ENCODE peak calls at places on chromosomes 16 and 17, in five cellular contexts. W is tibial nerve, J is BE2C, E is lower leg skin, X is HCT116. D is an unnamed sample.

GRCh38 chr16:82924075-82924854 is 297.5 kb downstream of the CDH13 start:
- DNase-seq in W (no peak), J (no peak), E (no peak), X (no peak), D (no peak)

GRCh38 chr17:33786478-33786877 is 468.6 kb upstream of the CCL2 start:
- DNase-seq in W (no peak), J (no peak), E (no peak), X (no peak), D (no peak)

GRCh38 chr16:263944-264343 is 11.8 kb downstream of the RGS11 start:
- DNase-seq in W (no peak), J (no peak), E (no peak), X (no peak), D (no peak)

GRCh38 chr16:10976663-10977062 is 32.3 kb downstream of the CLEC16A start:
- DNase-seq in W (no peak), J (peak), E (no peak), X (no peak), D (no peak)

GRCh38 chr17:28497931-28498330 is 8.2 kb upstream of the FOXN1 start:
- DNase-seq in W (no peak), J (no peak), E (no peak), X (no peak), D (no peak)

GRCh38 chr17:74147966-74148365 is 55.5 kb upstream of the RPL38 start:
- DNase-seq in W (no peak), J (no peak), E (no peak), X (no peak), D (no peak)

GRCh38 chr17:43935926-43936261 is 6.4 kb downstream of the PPY start:
- DNase-seq in W (no peak), J (no peak), E (no peak), X (no peak), D (no peak)

GRCh38 chr16:87484487-87485331 is 8.1 kb downstream of the ZCCHC14 start:
- DNase-seq in W (no peak), J (no peak), E (no peak), X (no peak), D (no peak)

GRCh38 chr16:77788196-77789084 is at the start of gene VAT1L:
- DNase-seq in W (no peak), J (peak), E (no peak), X (no peak), D (no peak)

DNA sequence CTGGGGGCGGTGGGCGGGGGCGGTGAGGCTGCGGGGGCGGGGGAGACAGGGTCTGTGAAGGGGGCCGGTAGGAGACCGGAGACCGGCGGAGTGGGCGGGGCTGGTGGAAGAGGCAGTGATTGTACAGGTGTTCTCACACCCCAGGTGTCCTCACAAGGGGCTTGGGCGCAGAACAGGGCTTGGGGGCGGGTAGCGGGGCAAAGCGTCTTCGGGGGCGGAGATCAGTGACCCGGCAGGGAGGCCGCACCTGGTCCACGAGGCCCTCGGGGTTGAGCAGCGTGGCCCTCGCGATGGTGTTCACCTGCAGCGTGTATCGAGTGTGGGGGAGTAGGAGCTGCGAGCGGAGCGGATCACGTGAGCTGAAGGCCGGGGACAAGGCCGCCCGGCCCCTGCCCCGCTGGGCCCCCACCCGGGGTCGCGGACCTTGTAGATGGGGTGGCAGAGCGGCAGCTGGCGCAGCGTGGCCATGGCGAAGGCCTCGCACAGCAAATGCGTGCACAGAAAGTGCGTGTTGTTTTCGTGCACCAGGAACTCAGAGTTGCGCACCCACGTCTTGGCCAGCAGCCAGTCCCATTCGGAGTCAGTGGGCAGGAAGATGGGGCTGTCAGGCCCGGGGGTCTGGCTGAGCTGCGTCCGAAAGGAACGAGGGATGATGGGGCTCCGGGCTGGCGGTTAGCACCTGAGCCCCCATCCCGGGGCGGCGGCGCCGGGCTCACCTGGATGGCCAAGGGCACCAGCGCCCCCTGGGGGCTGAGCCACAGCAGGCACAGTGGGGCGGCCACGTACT is 8.5 kb downstream of the ALOXE3 start:
- DNase-seq in W (no peak), J (peak), E (peak), X (no peak), D (no peak)
- H3K4me3 ChIP-seq in W (peak), J (peak), E (no peak), X (no peak), D (no peak)

DNA sequence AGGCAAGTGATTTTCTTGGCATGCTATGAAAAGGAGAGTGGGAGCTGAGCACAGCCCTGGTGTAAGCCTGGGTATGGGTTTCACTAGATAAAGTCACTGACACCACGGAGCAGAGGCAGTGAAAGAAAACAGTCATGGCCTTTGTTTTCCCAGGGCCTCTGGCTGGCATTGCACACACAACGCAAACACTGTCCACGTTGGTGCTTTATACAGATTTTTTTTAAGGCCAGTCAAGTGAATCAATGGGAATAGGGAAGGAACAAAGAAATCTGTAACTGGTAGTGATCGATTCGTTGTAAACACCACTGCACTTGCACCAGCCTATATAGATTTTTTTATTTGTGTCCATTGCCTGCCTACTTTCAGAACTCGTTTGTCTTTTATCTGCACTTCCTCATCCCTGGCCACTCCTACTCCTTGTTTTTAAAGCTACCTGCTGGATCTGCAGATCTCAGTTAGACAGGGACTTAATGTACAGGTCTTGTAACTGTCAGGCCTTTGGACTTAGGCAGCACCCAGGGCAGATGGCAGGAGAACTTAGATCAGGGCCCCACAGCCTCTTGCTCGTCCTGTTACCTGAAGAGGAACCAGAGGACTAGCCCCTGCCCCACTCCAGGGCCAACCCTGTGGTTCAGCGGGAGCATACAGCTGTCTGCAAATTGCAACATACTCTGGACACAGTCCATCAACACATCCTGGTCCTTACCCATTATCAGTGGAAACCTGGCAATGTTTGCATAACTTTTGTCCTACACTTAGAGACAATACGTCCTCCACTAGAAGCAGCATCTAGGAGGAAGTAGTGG is 10.6 kb upstream of the TMIGD1 start:
- DNase-seq in W (no peak), J (no peak), E (no peak), X (no peak), D (no peak)
- TF ChIP-seq CTCF in W (no peak), J (no peak), E (no peak), X (no peak), D (no peak)

DNA sequence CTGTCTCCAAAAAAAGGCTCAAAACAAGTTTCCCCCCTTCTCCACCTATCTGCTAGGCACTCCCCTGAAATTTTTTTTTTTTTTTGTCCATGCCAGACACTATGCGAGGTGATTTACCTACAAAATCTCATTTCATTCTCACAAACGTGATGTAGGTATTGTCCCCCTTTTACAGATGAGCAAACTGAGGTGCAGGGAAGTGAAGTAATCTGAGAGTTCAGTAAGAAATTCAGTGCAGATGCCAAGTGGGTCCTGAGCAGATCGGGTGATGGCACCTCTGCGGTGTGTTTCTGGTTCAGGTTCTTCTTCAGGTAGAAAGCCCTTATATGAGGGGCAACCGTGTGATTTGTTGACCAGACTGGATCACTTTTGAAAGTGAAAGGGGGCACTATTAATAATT is 9.7 kb downstream of the TBKBP1 start:
- DNase-seq in W (no peak), J (no peak), E (no peak), X (no peak), D (no peak)
- H3K4me3 ChIP-seq in W (no peak), J (no peak), E (no peak), X (no peak), D (no peak)

GRCh38 chr16:64841482-64841881 is 280.4 kb downstream of the CDH11 start:
- DNase-seq in W (no peak), J (no peak), E (no peak), X (no peak), D (no peak)
- TF ChIP-seq CTCF in W (no peak), J (no peak), E (no peak), X (peak), D (no peak)

DNA sequence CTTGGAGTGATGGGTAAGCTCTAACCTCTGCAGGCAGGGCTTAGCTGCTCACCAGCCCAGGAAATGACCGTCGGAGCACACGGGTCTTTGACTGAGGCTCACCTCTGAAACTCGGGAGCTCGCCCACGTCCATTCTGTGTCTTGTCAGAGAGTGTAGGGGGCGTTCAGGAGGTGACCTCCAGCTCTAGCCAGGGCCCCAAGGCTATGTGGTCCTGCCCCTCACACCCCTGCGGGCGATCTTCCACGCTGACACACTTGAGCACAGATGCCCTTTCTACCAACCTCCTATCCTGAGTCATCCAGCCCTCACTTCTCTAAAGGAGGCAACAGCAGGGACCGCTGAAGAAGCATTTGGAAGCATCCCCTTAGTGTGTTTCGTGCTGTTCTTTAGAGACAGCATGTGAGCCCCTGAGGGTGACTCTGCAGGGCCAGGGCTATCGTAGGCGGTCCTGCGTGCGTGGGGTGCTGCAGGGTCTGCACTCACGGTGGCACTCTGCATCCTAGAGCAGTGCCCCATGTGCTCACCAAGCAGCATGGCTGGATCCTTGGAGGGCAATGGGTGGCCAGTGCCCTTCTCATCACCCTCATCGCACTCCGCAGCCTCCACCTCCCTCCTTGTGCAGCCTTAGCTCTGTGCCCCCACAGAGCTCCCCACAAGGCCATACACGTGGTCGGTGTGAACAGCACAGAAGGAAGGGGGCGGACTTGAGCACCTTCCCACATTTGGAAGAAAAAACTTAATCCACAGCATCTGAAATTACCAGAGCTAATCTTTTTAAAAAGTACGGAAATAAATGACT is 33.8 kb downstream of the SLC47A1 start:
- DNase-seq in W (no peak), J (no peak), E (no peak), X (no peak), D (no peak)
- H3K4me3 ChIP-seq in W (no peak), J (no peak), E (no peak), X (no peak), D (no peak)

GRCh38 chr17:63173903-63174302 is 207.9 kb downstream of the TANC2 start:
- DNase-seq in W (no peak), J (no peak), E (no peak), X (no peak), D (no peak)
- TF ChIP-seq CTCF in W (no peak), J (no peak), E (no peak), X (no peak), D (no peak)

D was measured in GM12864.